ENCODE peak calls at places on chromosomes 4 and X, in nine cellular contexts. M, S, N, Q, B, A, W, T and D are unnamed samples.

GRCh38 chr4:156798438-156798837 is 173.2 kb downstream of the PDGFC start:
- DNase-seq in M (no peak), S (no peak), N (no peak), Q (no peak), B (no peak), A (no peak), W (no peak), T (no peak), D (no peak)

GRCh38 chrX:46929439-46930018 is 17.3 kb downstream of the JADE3 start:
- DNase-seq in M (no peak), S (peak), N (no peak), Q (no peak), B (peak), A (no peak), W (no peak), T (no peak), D (no peak)

GRCh38 chrX:7570432-7571009 is 272.4 kb upstream of the VCX start:
- DNase-seq in M (no peak), S (no peak), N (no peak), Q (no peak), B (no peak), A (no peak), W (no peak), T (no peak), D (no peak)

GRCh38 chrX:34655496-34656258 is 1.4 kb downstream of the TMEM47 start:
- DNase-seq in M (no peak), S (no peak), N (no peak), Q (no peak), B (no peak), A (no peak), W (no peak), T (no peak), D (no peak)

GRCh38 chr4:176308441-176308840 is 11.3 kb upstream of the SPCS3 start:
- DNase-seq in M (no peak), S (no peak), N (no peak), Q (no peak), B (no peak), A (no peak), W (no peak), T (no peak), D (no peak)

GRCh38 chrX:97790850-97791249 is 907.1 kb downstream of the RPA4 start:
- DNase-seq in M (no peak), S (no peak), N (no peak), Q (no peak), B (no peak), A (no peak), W (no peak), T (no peak), D (no peak)

GRCh38 chr4:144174401-144175067 is 34.0 kb upstream of the GYPA start:
- DNase-seq in M (peak), S (peak), N (no peak), Q (no peak), B (peak), A (no peak), W (peak), T (peak), D (no peak)

GRCh38 chrX:355329-356050 is 31.2 kb downstream of the PPP2R3B start:
- DNase-seq in M (no peak), S (no peak), N (no peak), Q (no peak), B (no peak), A (no peak), W (no peak), T (no peak), D (no peak)

GRCh38 chr4:110510955-110511544 is 35.1 kb downstream of the ENPEP start:
- DNase-seq in M (peak), S (peak), N (no peak), Q (no peak), B (peak), A (no peak), W (peak), T (no peak), D (no peak)

GRCh38 chr4:187258651-187259401 is 535.2 kb upstream of the FAT1 start:
- DNase-seq in M (peak), S (no peak), N (no peak), Q (no peak), B (no peak), A (no peak), W (peak), T (no peak), D (no peak)

GRCh38 chr4:105387466-105387865 is 86.4 kb downstream of the PPA2 start:
- DNase-seq in M (no peak), S (no peak), N (no peak), Q (no peak), B (no peak), A (no peak), W (no peak), T (no peak), D (no peak)

GRCh38 chr4:87219648-87220093 is 747 bp downstream of the KLHL8 start:
- DNase-seq in M (peak), S (no peak), N (peak), Q (peak), B (peak), A (no peak), W (no peak), T (peak), D (no peak)

GRCh38 chrX:11757729-11758399 is at the start of gene MSL3:
- DNase-seq in M (peak), S (peak), N (peak), Q (peak), B (peak), A (peak), W (peak), T (peak), D (no peak)

GRCh38 chr4:79253930-79254329 is 71.9 kb downstream of the NAA11 start:
- DNase-seq in M (no peak), S (no peak), N (no peak), Q (no peak), B (no peak), A (no peak), W (no peak), T (no peak), D (no peak)

GRCh38 chr4:105122334-105122733 is 24.3 kb upstream of the TET2 start:
- DNase-seq in M (peak), S (peak), N (no peak), Q (no peak), B (no peak), A (no peak), W (no peak), T (no peak), D (no peak)

GRCh38 chr4:118981171-118981838 is 92.7 kb downstream of the SYNPO2 start:
- DNase-seq in M (peak), S (no peak), N (no peak), Q (no peak), B (peak), A (no peak), W (peak), T (no peak), D (no peak)

GRCh38 chr4:73945674-73946449 is 36.0 kb downstream of the PF4 start:
- DNase-seq in M (no peak), S (no peak), N (no peak), Q (peak), B (no peak), A (no peak), W (no peak), T (no peak), D (no peak)

GRCh38 chrX:73987166-73987565 is 316.8 kb upstream of the ZCCHC13 start:
- DNase-seq in M (no peak), S (no peak), N (no peak), Q (no peak), B (no peak), A (no peak), W (no peak), T (no peak), D (no peak)

GRCh38 chrX:131617182-131617581 is 73.3 kb downstream of the OR13H1 start:
- DNase-seq in M (no peak), S (peak), N (no peak), Q (no peak), B (peak), A (no peak), W (no peak), T (no peak), D (no peak)

GRCh38 chr4:4851081-4851480 is 8.4 kb upstream of the MSX1 start:
- DNase-seq in M (no peak), S (no peak), N (no peak), Q (no peak), B (no peak), A (no peak), W (no peak), T (no peak), D (no peak)

GRCh38 chrX:20513185-20513584 is 246.5 kb upstream of the RPS6KA3 start:
- DNase-seq in M (no peak), S (no peak), N (no peak), Q (no peak), B (no peak), A (no peak), W (no peak), T (no peak), D (no peak)

GRCh38 chrX:65933085-65933589 is 106.7 kb downstream of the VSIG4 start:
- DNase-seq in M (no peak), S (no peak), N (no peak), Q (no peak), B (no peak), A (no peak), W (no peak), T (no peak), D (no peak)

GRCh38 chr4:61202100-61202637 is 2.0 kb downstream of the ADGRL3 start:
- DNase-seq in M (peak), S (no peak), N (no peak), Q (no peak), B (no peak), A (no peak), W (peak), T (no peak), D (peak)

GRCh38 chr4:56129431-56129861 is 180.7 kb downstream of the CEP135 start:
- DNase-seq in M (peak), S (no peak), N (no peak), Q (no peak), B (no peak), A (no peak), W (no peak), T (no peak), D (peak)

GRCh38 chrX:45757272-45757671 is 556.6 kb upstream of the DIPK2B start:
- DNase-seq in M (no peak), S (no peak), N (no peak), Q (no peak), B (no peak), A (no peak), W (no peak), T (no peak), D (no peak)

GRCh38 chr4:168717852-168718251 is 221.0 kb downstream of the PALLD start:
- DNase-seq in M (no peak), S (no peak), N (no peak), Q (no peak), B (peak), A (no peak), W (no peak), T (no peak), D (no peak)